ENCODE peak calls at places on chromosomes 6 and 20, in five cellular contexts. T is lower lobe of right lung, Q is body of pancreas, H is mammary epithelial cell, W is suprapubic skin. J is an unnamed sample.

GRCh38 chr6:30591008-30591407 is 19.8 kb downstream of the ABCF1 start:
- DNase-seq in T (no peak), H (peak), W (peak), Q (no peak), J (no peak)

GRCh38 chr6:35294308-35294945 is 3.2 kb upstream of the DEF6 start:
- DNase-seq in W (no peak), T (no peak), H (peak), Q (peak), J (no peak)

GRCh38 chr6:155001482-155001881 is 6.4 kb downstream of the TIAM2 start:
- DNase-seq in H (no peak), Q (no peak), W (no peak), T (no peak), J (no peak)

GRCh38 chr6:118288355-118289124 is 259.6 kb upstream of the PLN start:
- DNase-seq in H (peak), T (no peak), W (no peak), Q (no peak), J (no peak)

GRCh38 chr6:165649701-165650137 is 13.3 kb downstream of the PDE10A start:
- DNase-seq in T (no peak), Q (no peak), H (no peak), W (no peak), J (no peak)

GRCh38 chr20:52191132-52191435 is 495 bp downstream of the ZFP64 start:
- DNase-seq in W (no peak), H (no peak), Q (no peak), T (no peak), J (no peak)

GRCh38 chr6:19839237-19839546 is 2.0 kb downstream of the ID4 start:
- DNase-seq in W (no peak), Q (no peak), H (no peak), T (no peak), J (no peak)

GRCh38 chr6:34128045-34128444 is 17.8 kb downstream of the GRM4 start:
- DNase-seq in H (no peak), Q (no peak), W (no peak), T (no peak), J (no peak)

GRCh38 chr20:34575756-34576155 is 17.2 kb downstream of the MAP1LC3A start:
- DNase-seq in T (no peak), H (no peak), W (no peak), Q (no peak), J (no peak)

GRCh38 chr20:46984391-46984790 is 89.7 kb downstream of the EYA2 start:
- DNase-seq in Q (no peak), W (no peak), H (no peak), T (no peak), J (no peak)

GRCh38 chr20:61444637-61445036 is 192.6 kb downstream of the CDH4 start:
- DNase-seq in Q (no peak), T (no peak), H (no peak), W (no peak), J (no peak)

GRCh38 chr6:129312865-129313264 is 397.1 kb downstream of the ARHGAP18 start:
- DNase-seq in T (no peak), W (no peak), Q (no peak), H (peak), J (no peak)

GRCh38 chr6:156889469-156889868 is 112.3 kb downstream of the ARID1B start:
- DNase-seq in Q (no peak), T (no peak), H (no peak), W (no peak), J (no peak)

GRCh38 chr6:167408235-167408869 is 83.5 kb downstream of the TTLL2 start:
- DNase-seq in T (no peak), H (no peak), Q (no peak), W (no peak), J (no peak)

GRCh38 chr20:47295921-47296426 is 60.5 kb downstream of the ZMYND8 start:
- DNase-seq in Q (peak), T (no peak), H (peak), W (no peak), J (no peak)

GRCh38 chr6:128508588-128509296 is 11.7 kb downstream of the PTPRK start:
- DNase-seq in H (peak), W (no peak), T (no peak), Q (no peak), J (no peak)

GRCh38 chr20:16201191-16201590 is 372.1 kb downstream of the KIF16B start:
- DNase-seq in W (no peak), T (no peak), Q (no peak), H (no peak), J (no peak)

DNA sequence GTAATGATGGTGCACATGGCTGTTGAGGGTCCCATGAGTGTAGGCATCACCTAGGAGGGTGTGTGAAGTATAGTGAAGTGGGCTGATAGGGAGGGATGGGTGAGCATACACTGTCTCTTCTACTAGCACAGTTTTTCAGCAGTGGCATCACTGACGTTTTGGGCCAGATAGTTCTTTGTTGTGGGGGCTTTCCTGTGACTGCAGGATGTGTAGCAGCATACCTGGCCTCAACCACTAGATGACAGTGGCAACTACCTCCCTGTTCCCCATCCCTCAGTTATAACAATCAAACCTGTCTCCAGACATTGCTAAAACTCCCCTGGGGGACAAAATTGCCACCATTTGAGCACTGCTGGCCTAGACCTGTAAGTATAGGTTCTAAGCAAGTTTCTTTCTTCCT is 239.0 kb downstream of the FOXC1 start:
- DNase-seq in H (no peak), T (no peak), Q (no peak), W (no peak), J (no peak)
- H3K4me3 ChIP-seq in H (no peak), T (no peak), Q (no peak), W (no peak), J (no peak)

DNA sequence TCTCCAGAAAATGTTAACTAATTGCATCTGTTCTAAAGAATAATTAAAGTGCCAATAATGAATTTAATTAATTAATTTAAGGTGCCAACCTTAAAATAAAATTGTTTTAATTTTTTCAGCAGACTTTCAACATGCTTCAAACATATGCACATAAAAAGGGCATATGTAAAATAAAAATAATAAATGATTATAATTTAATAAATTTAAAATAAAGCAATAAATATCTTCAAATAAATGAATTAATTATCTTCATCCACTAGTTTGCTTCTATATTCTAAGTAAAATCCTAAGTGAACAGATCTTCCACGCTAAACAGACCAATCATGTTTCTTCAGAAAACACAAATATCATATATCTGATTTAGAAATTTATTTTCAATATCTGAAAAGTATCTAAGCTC is 119.2 kb downstream of the HIVEP2 start:
- DNase-seq in Q (no peak), T (no peak), W (no peak), H (no peak), J (no peak)
- H3K27ac ChIP-seq in Q (no peak), T (no peak), W (no peak), H (no peak), J (no peak)

DNA sequence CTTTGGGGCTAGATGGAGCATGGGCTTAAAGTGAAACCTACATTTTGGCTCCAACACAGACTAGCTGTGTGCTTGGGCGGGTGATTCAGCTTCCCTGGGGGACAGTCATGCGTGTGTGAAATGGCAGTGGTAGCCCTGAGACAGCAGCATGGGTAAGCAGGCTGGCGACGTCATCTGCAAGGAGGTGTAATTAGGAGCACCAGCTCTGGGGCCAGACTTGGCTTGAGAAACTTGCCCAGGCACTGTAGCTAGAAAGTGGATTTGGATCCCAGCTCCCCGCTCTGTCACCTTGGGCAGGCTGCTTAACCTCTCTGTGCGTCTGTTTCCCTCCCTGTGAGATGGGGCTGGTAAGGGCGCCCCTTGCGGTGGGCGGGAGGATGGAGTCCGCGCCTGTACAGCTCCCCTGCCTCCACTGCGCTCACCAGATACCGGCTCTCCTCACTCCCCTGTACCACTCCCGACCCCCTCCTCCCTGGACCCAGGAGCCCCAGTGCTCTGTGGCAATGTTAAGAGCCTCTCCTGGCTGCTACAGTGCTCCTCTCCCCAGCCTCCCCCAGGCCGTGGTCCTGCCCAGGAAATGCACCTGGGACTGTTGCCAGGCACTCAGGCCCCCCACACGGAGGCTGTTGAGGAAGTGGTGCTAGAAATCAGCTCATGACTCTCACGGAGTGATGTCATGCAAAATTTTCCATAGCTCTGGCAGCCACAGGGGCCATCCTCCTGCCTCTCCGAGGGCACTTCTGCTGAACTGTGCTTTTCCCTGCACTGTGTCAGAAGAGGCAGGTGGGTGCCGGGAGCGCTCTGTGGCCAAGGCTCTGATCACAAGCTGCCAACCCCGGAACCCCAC is 44.6 kb downstream of the SYNJ2 start:
- DNase-seq in W (peak), T (peak), H (peak), Q (peak), J (peak)
- TF ChIP-seq CTCF in W (peak), T (peak), H (peak), Q (no peak), J (peak)

GRCh38 chr20:3237958-3238615 is 903 bp downstream of the SLC4A11 start:
- DNase-seq in T (no peak), W (no peak), H (no peak), Q (no peak), J (no peak)

GRCh38 chr20:3239026-3239866 is at the start of gene SLC4A11:
- DNase-seq in Q (peak), H (peak), W (no peak), T (peak), J (peak)

GRCh38 chr20:3235661-3236324 is 3.2 kb downstream of the SLC4A11 start:
- DNase-seq in W (no peak), H (peak), Q (no peak), T (no peak), J (no peak)

GRCh38 chr20:3238616-3239025 is 369 bp downstream of the SLC4A11 start:
- DNase-seq in T (no peak), Q (no peak), W (no peak), H (peak), J (no peak)

DNA sequence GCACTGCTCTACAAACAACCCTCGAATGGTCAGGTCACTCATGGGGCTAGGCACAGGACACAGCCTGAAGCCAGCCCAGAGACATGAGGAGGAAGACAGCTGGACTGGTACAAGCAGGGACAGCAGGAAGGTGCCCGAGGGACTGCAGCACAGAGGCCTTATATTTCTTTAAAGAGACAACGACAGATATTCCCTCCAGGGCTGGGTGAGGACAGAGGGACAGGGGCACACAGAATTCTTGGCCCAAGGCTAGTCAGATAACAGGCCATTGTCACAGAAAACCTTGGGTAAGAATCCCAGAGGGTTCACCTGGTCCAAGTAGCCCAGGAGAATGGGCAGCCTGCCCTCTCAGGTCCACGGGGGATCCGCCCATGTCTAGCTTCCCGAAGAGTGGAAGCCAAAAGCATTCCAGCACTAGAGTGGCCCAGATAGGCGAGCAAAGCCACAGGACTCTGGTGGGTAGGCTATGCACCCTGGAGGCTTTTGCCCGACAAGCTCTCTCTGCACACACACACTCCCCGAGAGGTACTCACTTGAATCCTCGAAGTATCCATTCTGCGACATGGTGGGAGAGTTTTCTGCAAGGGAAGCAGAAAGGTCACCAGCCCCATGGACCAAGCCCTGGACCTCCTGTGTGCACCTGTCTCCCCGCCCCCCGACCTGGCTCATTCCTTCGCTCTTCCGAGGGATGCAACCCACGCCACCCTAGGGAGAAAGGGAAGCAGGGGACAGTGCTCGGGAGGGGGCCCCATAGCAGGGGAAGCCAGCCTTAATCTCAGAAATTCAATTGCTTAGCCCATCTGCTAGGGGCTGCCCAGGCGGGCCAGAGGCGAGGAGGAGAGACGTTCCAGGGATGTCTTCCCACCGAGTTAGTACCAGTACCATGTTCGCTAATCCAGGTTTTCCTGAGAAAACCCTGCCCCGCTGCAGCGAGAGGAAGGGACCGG is 1.7 kb downstream of the SLC4A11 start:
- DNase-seq in H (no peak), T (no peak), Q (no peak), W (no peak), J (no peak)
- H3K4me3 ChIP-seq in H (no peak), T (no peak), Q (no peak), W (peak), J (peak)